ENCODE peak calls at places on chromosome 1, in ten cellular contexts. P is smooth muscle cell of the brain vasculature; I is ACHN; B is NCI-H2029 treated with DMSO at 0.1 percent for 48 hours; N is iris pigment epithelial cell; W is stimulated activated CD4-positive, alpha-beta T cell treated with anti-CD3 and anti-CD28 coated beads, Interleukin-1b, Interleukin-23, amount 100 ng/mL, for 4 hours; O is heart right ventricle; L is NCI-H2081; V is DND-41; F is GM12864. R is an unnamed sample.

GRCh38 chr1:201750934-201751333 is 78.0 kb upstream of the IPO9 start:
- DNase-seq in N (peak; percentile 94), L (no peak), W (no peak), I (no peak), B (no peak), O (no peak), P (no peak), F (no peak), V (no peak), R (no peak)

GRCh38 chr1:61605607-61606321 is 119.2 kb downstream of the TM2D1 start:
- DNase-seq in L (no peak), B (no peak), W (no peak), P (no peak), V (no peak), N (peak; percentile 72), I (no peak), O (no peak), F (no peak), R (no peak)

GRCh38 chr1:2783435-2784397 is 17.8 kb downstream of the TTC34 start:
- DNase-seq in L (no peak), P (no peak), O (no peak), I (no peak), N (no peak), B (no peak), F (no peak), W (no peak), V (no peak), R (no peak)

GRCh38 chr1:65572701-65573421 is 152.4 kb downstream of the LEPR start:
- DNase-seq in W (no peak), B (no peak), N (no peak), L (no peak), V (no peak), F (no peak), P (no peak), O (no peak), I (no peak), R (no peak)

GRCh38 chr1:186187601-186188000 is 187.5 kb downstream of the TPR start:
- DNase-seq in B (no peak), V (no peak), L (no peak), N (peak; percentile 21), W (no peak), F (no peak), O (no peak), P (no peak), I (no peak), R (no peak)

GRCh38 chr1:45442272-45442671 is 48.7 kb downstream of the TESK2 start:
- DNase-seq in B (no peak), V (no peak), L (no peak), N (peak; percentile 76), P (no peak), F (no peak), O (no peak), I (no peak), W (no peak), R (no peak)

GRCh38 chr1:164611754-164612642 is 53.0 kb downstream of the PBX1 start:
- DNase-seq in O (peak; percentile 33), W (no peak), I (no peak), F (no peak), N (peak; percentile 93), B (peak; percentile 85), L (peak; percentile 83), V (no peak), P (peak; percentile 57), R (no peak)

GRCh38 chr1:43143441-43143888 is 28.6 kb downstream of the EBNA1BP2 start:
- DNase-seq in P (no peak), O (no peak), V (no peak), I (peak; percentile 24), N (no peak), L (no peak), F (no peak), B (no peak), W (no peak), R (peak; percentile 62)

GRCh38 chr1:213661346-213661745 is 326.4 kb upstream of the PROX1 start:
- DNase-seq in L (no peak), P (no peak), W (no peak), I (no peak), B (no peak), N (no peak), O (no peak), F (no peak), V (no peak), R (no peak)

GRCh38 chr1:35573198-35573775 is at the start of gene TFAP2E:
- DNase-seq in P (no peak), L (peak; percentile 34), V (no peak), N (peak; percentile 46), W (no peak), I (peak; percentile 48), O (no peak), F (no peak), B (no peak), R (peak; percentile 69)

GRCh38 chr1:240962086-240962485 is 350.1 kb upstream of the GREM2 start:
- DNase-seq in N (no peak), V (no peak), B (no peak), I (no peak), W (no peak), O (no peak), L (no peak), P (no peak), F (no peak), R (no peak)

GRCh38 chr1:43430831-43431230 is 22.9 kb downstream of the HYI start:
- DNase-seq in L (no peak), I (no peak), B (no peak), V (no peak), O (no peak), F (no peak), W (no peak), P (no peak), N (no peak), R (no peak)

GRCh38 chr1:41341756-41342562 is 19.3 kb upstream of the FOXO6 start:
- DNase-seq in W (no peak), L (peak; percentile 89), P (no peak), O (no peak), V (no peak), N (peak; percentile 17), I (no peak), F (no peak), B (peak; percentile 96), R (no peak)